ENCODE peak calls at places on chromosome 3, in four cellular contexts. L, D, K and M are unnamed samples. For H3K9me3, the result is how much of the 10 kb centered on the place peaks cover.

GRCh38 chr3:184368804-184369183 is 7.3 kb downstream of the POLR2H start:
- DNase-seq in D (no peak), K (no peak), L (no peak), M (no peak)

GRCh38 chr3:127566801-127567200 is 23.7 kb downstream of the TPRA1 start:
- DNase-seq in L (no peak), K (no peak), D (no peak), M (no peak)

GRCh38 chr3:43093974-43094373 is 11.9 kb downstream of the POMGNT2 start:
- DNase-seq in D (no peak), K (no peak), L (no peak), M (no peak)

GRCh38 chr3:143124683-143125520 is 5.3 kb downstream of the CHST2 start:
- DNase-seq in L (no peak), D (no peak), K (peak), M (no peak)

GRCh38 chr3:57464801-57465200 is 79.3 kb downstream of the DNAH12 start:
- DNase-seq in D (no peak), K (no peak), L (no peak), M (no peak)

GRCh38 chr3:14548321-14548729 is 8.2 kb upstream of the GRIP2 start:
- DNase-seq in K (peak), L (peak), D (peak), M (no peak)

GRCh38 chr3:128590948-128591347 is 59.7 kb downstream of the RPN1 start:
- DNase-seq in D (no peak), K (no peak), L (peak), M (no peak)

GRCh38 chr3:71089271-71089670 is 494.3 kb downstream of the FOXP1 start:
- DNase-seq in L (no peak), D (no peak), K (no peak), M (no peak)

GRCh38 chr3:46948830-46949671 is 27.5 kb downstream of the CCDC12 start:
- DNase-seq in K (no peak), D (peak), L (peak), M (no peak)

GRCh38 chr3:178915365-178915764 is 156.2 kb downstream of the ZMAT3 start:
- DNase-seq in K (no peak), L (no peak), D (no peak), M (no peak)

GRCh38 chr3:42562047-42562907 is 19.5 kb downstream of the SEC22C start:
- DNase-seq in D (no peak), K (no peak), L (no peak), M (no peak)

GRCh38 chr3:110767838-110768237 is 303.8 kb upstream of the NECTIN3 start:
- DNase-seq in D (no peak), L (no peak), K (no peak), M (no peak)

GRCh38 chr3:147200545-147200944 is 205.8 kb downstream of the ZIC4 start:
- DNase-seq in K (no peak), D (no peak), L (no peak), M (no peak)

GRCh38 chr3:43533009-43533408 is 88.8 kb downstream of the ANO10 start:
- DNase-seq in K (no peak), D (no peak), L (no peak), M (no peak)

GRCh38 chr3:185639632-185640206 is 53.6 kb downstream of the SENP2 start:
- DNase-seq in D (no peak), L (no peak), K (no peak), M (no peak)

GRCh38 chr3:89372456-89372855 is 265.0 kb downstream of the EPHA3 start:
- DNase-seq in K (no peak), L (no peak), D (no peak), M (no peak)

GRCh38 chr3:150238043-150238802 is 169.9 kb upstream of the TSC22D2 start:
- DNase-seq in D (no peak), K (no peak), L (peak), M (no peak)

GRCh38 chr3:43497405-43497804 is 124.4 kb downstream of the ANO10 start:
- DNase-seq in L (no peak), D (no peak), K (no peak), M (no peak)

GRCh38 chr3:14773281-14773680 is 45.5 kb upstream of the FGD5 start:
- DNase-seq in L (no peak), D (no peak), K (no peak), M (no peak)

GRCh38 chr3:113825090-113825489 is 13.5 kb upstream of the GRAMD1C start:
- DNase-seq in L (no peak), K (no peak), D (no peak), M (no peak)

GRCh38 chr3:125032100-125032643 is 23.6 kb downstream of the HEG1 start:
- DNase-seq in L (peak), K (no peak), D (peak), M (no peak)

GRCh38 chr3:128488995-128489859 is 3.8 kb downstream of the GATA2 start:
- DNase-seq in D (peak), L (no peak), K (peak), M (no peak)

GRCh38 chr3:32983124-32983523 is 31.7 kb downstream of the CCR4 start:
- DNase-seq in D (no peak), K (no peak), L (no peak), M (no peak)

GRCh38 chr3:123283074-123283473 is 81.3 kb downstream of the SEC22A start:
- DNase-seq in K (no peak), L (no peak), D (no peak), M (no peak)

DNA sequence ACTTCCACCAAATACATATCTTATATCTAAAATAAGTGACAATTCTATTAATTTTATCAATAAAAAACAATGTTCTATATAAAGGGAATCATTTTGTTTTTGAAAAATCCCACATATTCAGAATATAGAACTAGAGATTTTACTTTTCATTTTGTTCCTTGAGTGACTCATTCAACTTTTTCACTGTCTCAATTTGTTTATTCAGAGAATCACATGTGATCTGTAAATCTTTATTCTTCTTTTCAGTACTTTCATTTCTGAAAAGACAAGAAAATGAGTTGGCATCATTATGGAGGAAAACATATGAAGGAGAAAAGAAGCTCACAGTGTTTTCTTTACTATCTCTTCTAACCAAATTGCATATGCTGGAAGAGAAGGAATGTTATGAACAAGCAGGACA is 35.0 kb downstream of the CIP2A start:
- DNase-seq in L (no peak), K (no peak), D (no peak), M (no peak)
- H3K4me3 ChIP-seq in L (no peak), K (no peak), D (no peak), M (no peak)

GRCh38 chr3:134505485-134505884 is 19.6 kb downstream of the CEP63 start:
- DNase-seq in L (no peak), K (no peak), D (no peak), M (no peak)

GRCh38 chr3:134503266-134503665 is 17.4 kb downstream of the CEP63 start:
- DNase-seq in K (no peak), L (no peak), D (no peak), M (no peak)
- H3K9me3 ChIP-seq in K (under half), L (under half), D (under half), M (under half)

GRCh38 chr3:195441476-195441970 is 1.3 kb downstream of the ACAP2 start:
- DNase-seq in K (no peak), D (no peak), L (no peak), M (no peak)

GRCh38 chr3:195441051-195441450 is 1.8 kb downstream of the ACAP2 start:
- DNase-seq in D (no peak), L (no peak), K (no peak), M (no peak)

GRCh38 chr3:195438371-195438770 is 4.4 kb downstream of the ACAP2 start:
- DNase-seq in D (no peak), L (no peak), K (no peak), M (no peak)

GRCh38 chr3:195441971-195442572 is 748 bp downstream of the ACAP2 start:
- DNase-seq in K (peak), D (peak), L (peak), M (no peak)

DNA sequence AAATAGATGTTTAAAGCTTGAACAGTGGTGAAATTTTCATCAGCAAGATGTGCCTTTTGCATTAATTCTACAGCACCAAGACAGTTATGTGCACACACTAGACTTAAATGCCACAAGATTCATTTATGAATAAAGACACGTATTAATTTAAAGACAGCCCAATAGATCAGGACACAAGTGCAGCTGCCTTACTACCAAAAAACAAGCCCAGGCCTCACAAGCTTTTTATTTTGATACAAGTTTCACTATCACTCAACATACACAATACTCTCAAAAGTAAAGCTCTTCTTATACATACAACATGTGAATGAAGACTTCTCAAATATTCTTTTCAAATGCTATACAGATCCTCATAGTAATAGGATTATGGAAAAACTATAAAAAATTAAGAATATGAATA is 2.4 kb downstream of the ACAP2 start:
- DNase-seq in L (no peak), K (no peak), D (no peak), M (no peak)
- H3K27ac ChIP-seq in L (no peak), K (peak), D (peak), M (no peak)

GRCh38 chr3:25428950-25429349 is 887 bp downstream of the RARB start:
- DNase-seq in D (no peak), L (no peak), K (no peak), M (no peak)
- H3K4me3 ChIP-seq in D (peak), L (no peak), K (no peak), M (peak)

GRCh38 chr3:93861021-93861420 is 112.7 kb downstream of the PROS1 start:
- DNase-seq in D (no peak), L (no peak), K (no peak), M (no peak)

DNA sequence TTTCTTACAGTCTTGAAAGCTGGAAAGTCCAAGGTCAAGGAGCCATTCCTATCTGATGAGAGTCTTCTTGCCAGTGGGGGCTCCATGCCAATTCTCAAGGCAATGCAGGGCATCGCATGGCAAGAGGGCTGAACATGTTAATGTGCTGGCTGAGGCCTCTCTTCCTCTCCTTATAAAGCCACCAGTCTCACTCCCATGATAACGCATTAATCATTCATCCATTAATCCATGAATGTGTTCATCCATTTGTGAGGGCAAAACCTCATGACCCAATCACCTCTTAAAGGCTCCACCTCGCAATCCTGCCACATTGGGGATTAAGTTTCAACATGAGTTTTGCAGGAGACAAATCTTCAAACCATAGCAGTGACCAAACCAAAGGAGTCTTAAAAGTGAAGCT is 118.3 kb downstream of the PROS1 start:
- DNase-seq in L (no peak), D (no peak), K (no peak), M (no peak)
- H3K9me3 ChIP-seq in L (under half), D (under half), K (under half), M (under half)